ENCODE peak calls at places on chromosome 20, in four cellular contexts. Y is GM12865, O is left ventricle myocardium inferior, E is fibroblast of mammary gland. P is an unnamed sample.

GRCh38 chr20:21526776-21527175 is 12.9 kb upstream of the NKX2-2 start:
- DNase-seq in Y (no peak), O (no peak), E (no peak), P (no peak)

GRCh38 chr20:50694379-50695143 is 3.2 kb upstream of the RIPOR3 start:
- DNase-seq in Y (no peak), O (no peak), E (peak), P (no peak)

GRCh38 chr20:45629496-45630100 is at the start of gene WFDC10A:
- DNase-seq in Y (peak), O (no peak), E (peak), P (peak)

GRCh38 chr20:46349742-46350056 is 41.4 kb upstream of the CDH22 start:
- DNase-seq in Y (peak), O (no peak), E (no peak), P (no peak)

GRCh38 chr20:39025883-39026282 is 63.7 kb downstream of the DHX35 start:
- DNase-seq in Y (no peak), O (no peak), E (no peak), P (no peak)

GRCh38 chr20:47319517-47320252 is 36.8 kb downstream of the ZMYND8 start:
- DNase-seq in Y (no peak), O (peak), E (peak), P (peak)

GRCh38 chr20:44050925-44051660 is 135.9 kb downstream of the JPH2 start:
- DNase-seq in Y (no peak), O (no peak), E (no peak), P (no peak)

GRCh38 chr20:10079964-10080363 is 45.2 kb downstream of the ANKEF1 start:
- DNase-seq in Y (no peak), O (no peak), E (peak), P (no peak)

GRCh38 chr20:62475027-62475818 is 572 bp downstream of the GATA5 start:
- DNase-seq in Y (no peak), O (no peak), E (no peak), P (no peak)

GRCh38 chr20:9256359-9256758 is 187.5 kb downstream of the PLCB4 start:
- DNase-seq in Y (no peak), O (no peak), E (no peak), P (no peak)

GRCh38 chr20:47724398-47724797 is 60.9 kb downstream of the SULF2 start:
- DNase-seq in Y (no peak), O (no peak), E (no peak), P (no peak)

GRCh38 chr20:8631271-8631670 is 437.6 kb upstream of the PLCB4 start:
- DNase-seq in Y (no peak), O (no peak), E (no peak), P (no peak)

GRCh38 chr20:60715172-60715571 is 536.9 kb upstream of the CDH4 start:
- DNase-seq in Y (no peak), O (no peak), E (no peak), P (no peak)

GRCh38 chr20:57425150-57426013 is 34.2 kb downstream of the RBM38 start:
- DNase-seq in Y (peak), O (no peak), E (no peak), P (no peak)

GRCh38 chr20:8073024-8073832 is 53.7 kb upstream of the TMX4 start:
- DNase-seq in Y (no peak), O (no peak), E (peak), P (no peak)

GRCh38 chr20:62236674-62236996 is 1.7 kb upstream of the OSBPL2 start:
- DNase-seq in Y (no peak), O (no peak), E (no peak), P (peak)

GRCh38 chr20:41510224-41510623 is 108.0 kb downstream of the CHD6 start:
- DNase-seq in Y (no peak), O (no peak), E (no peak), P (no peak)

GRCh38 chr20:48012401-48012974 is 227.2 kb upstream of the SULF2 start:
- DNase-seq in Y (no peak), O (no peak), E (peak), P (no peak)

GRCh38 chr20:63746766-63747315 is 7.3 kb downstream of the SLC2A4RG start:
- DNase-seq in Y (no peak), O (no peak), E (no peak), P (no peak)

GRCh38 chr20:47220161-47220582 is 136.3 kb downstream of the ZMYND8 start:
- DNase-seq in Y (peak), O (no peak), E (peak), P (peak)

GRCh38 chr20:45010399-45010828 is 44.1 kb downstream of the STK4 start:
- DNase-seq in Y (no peak), O (no peak), E (peak), P (no peak)

DNA sequence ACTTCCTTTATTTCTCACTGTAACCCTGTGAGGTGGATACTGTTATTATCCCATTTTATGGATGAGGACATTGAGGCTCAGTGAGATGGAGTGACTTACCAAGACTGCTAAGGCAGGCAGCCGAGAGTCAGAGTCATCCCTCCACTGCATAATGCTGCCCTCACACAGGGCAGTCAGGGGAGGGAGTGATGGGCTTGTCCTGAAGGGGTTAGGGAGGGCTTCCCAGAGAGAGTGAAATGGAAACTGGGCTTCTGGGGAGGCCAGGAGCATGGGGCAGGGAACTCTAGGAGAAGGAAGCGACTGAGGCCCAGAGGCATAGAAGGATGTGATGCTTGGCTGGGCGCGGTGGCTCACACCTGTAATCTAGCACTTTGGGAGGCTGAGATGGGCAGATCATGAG is 31.1 kb downstream of the TM9SF4 start:
- DNase-seq in Y (no peak), O (no peak), E (no peak), P (no peak)
- TF ChIP-seq CTCF in Y (no peak), O (no peak), E (no peak), P (no peak)

GRCh38 chr20:35263609-35264223 is 14.2 kb downstream of the MMP24OS start:
- DNase-seq in Y (no peak), O (peak), E (no peak), P (no peak)
- TF ChIP-seq CTCF in Y (no peak), O (no peak), E (no peak), P (no peak)

GRCh38 chr20:3174442-3175263 is 1.3 kb upstream of the LZTS3 start:
- DNase-seq in Y (no peak), O (no peak), E (peak), P (no peak)

GRCh38 chr20:3172126-3172932 is 1.0 kb downstream of the LZTS3 start:
- DNase-seq in Y (no peak), O (no peak), E (no peak), P (no peak)

GRCh38 chr20:3171391-3172125 is 1.8 kb downstream of the LZTS3 start:
- DNase-seq in Y (no peak), O (no peak), E (no peak), P (no peak)

GRCh38 chr20:3173582-3174441 is 463 bp upstream of the LZTS3 start:
- DNase-seq in Y (peak), O (peak), E (peak), P (peak)

GRCh38 chr20:3172933-3173581 is at the start of gene LZTS3:
- DNase-seq in Y (peak), O (peak), E (peak), P (peak)
- TF ChIP-seq CTCF in Y (no peak), O (no peak), E (no peak), P (no peak)

GRCh38 chr20:34302312-34302722 is 838 bp downstream of the AHCY start:
- DNase-seq in Y (peak), O (no peak), E (peak), P (no peak)
- TF ChIP-seq CTCF in Y (peak), O (no peak), E (no peak), P (peak)

DNA sequence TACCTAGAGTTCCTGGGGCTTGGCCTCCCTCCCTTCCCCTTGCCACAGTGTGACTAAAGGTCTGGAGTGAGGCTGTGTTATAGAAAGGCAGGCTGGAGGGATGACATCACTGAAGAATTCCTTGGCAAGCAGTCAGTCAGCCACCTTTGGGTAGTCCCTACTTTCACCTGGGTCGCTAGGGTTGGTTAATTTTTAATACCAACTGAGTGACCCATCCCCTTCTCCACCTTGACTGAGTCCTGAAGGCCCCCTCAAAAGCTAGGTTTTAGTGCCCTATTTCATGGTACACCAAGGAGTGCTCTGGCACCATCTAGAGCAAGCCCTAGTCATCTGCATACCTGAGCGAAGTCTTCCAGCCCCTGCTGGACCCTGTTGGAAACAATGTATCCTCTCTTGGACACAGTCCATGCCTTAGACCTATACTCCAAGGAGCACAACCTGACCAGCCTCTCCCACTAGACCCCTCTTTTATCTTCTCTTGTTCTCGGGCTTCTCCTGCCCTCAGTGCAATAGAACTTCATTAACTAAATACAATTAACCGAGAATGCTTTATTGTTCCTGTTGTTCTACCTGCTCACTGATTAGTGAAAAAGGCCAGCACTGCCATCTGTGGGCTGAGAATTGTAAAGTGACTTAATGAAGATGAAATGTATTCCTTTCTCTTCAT is 44.6 kb downstream of the RIN2 start:
- DNase-seq in Y (no peak), O (no peak), E (no peak), P (no peak)
- TF ChIP-seq CTCF in Y (no peak), O (peak), E (no peak), P (peak)

GRCh38 chr20:58967652-58968429 is 13.2 kb upstream of the NELFCD start:
- DNase-seq in Y (no peak), O (no peak), E (no peak), P (no peak)

GRCh38 chr20:58965270-58966064 is 15.6 kb upstream of the NELFCD start:
- DNase-seq in Y (no peak), O (no peak), E (no peak), P (no peak)

GRCh38 chr20:58959652-58960051 is 21.4 kb upstream of the NELFCD start:
- DNase-seq in Y (no peak), O (no peak), E (no peak), P (no peak)

GRCh38 chr20:58963060-58963584 is 17.9 kb upstream of the NELFCD start:
- DNase-seq in Y (no peak), O (no peak), E (no peak), P (no peak)
- TF ChIP-seq CTCF in Y (no peak), O (no peak), E (no peak), P (peak)

GRCh38 chr20:33169176-33169794 is 1.3 kb downstream of the BPIFA2 start:
- DNase-seq in Y (peak), O (no peak), E (peak), P (no peak)
- TF ChIP-seq CTCF in Y (peak), O (peak), E (peak), P (peak)

GRCh38 chr20:17611540-17612286 is 41.8 kb downstream of the DSTN start:
- DNase-seq in Y (no peak), O (no peak), E (peak), P (no peak)
- TF ChIP-seq CTCF in Y (no peak), O (peak), E (peak), P (peak)

P was measured in endothelial cell.